ENCODE peak calls at places on chromosomes 12 and 14, in eight cellular contexts. One of them, this sample, is unnamed.

GRCh38 chr12:9702239-9702638 is 30.7 kb downstream of the CLECL1 start:
- DNase-seq in NT2/D1: no peak
- DNase-seq in T-helper 1 cell: peak
- DNase-seq in HFFc6: no peak
- DNase-seq in GM10248: no peak
- DNase-seq in ELF-1: no peak
- DNase-seq in suprapubic skin: no peak
- DNase-seq in pancreas: no peak
- DNase-seq in this sample: no peak

GRCh38 chr12:123983822-123984485 is 10.9 kb downstream of the ZNF664 start:
- DNase-seq in NT2/D1: peak
- DNase-seq in T-helper 1 cell: peak
- DNase-seq in HFFc6: peak
- DNase-seq in GM10248: peak
- DNase-seq in ELF-1: peak
- DNase-seq in suprapubic skin: no peak
- DNase-seq in pancreas: no peak
- DNase-seq in this sample: peak

GRCh38 chr14:37587881-37588666 is 7.0 kb downstream of the FOXA1 start:
- DNase-seq in NT2/D1: no peak
- DNase-seq in T-helper 1 cell: no peak
- DNase-seq in HFFc6: no peak
- DNase-seq in GM10248: no peak
- DNase-seq in ELF-1: peak
- DNase-seq in suprapubic skin: no peak
- DNase-seq in pancreas: peak
- DNase-seq in this sample: peak

GRCh38 chr12:100199347-100200136 is 1.1 kb upstream of the ACTR6 start:
- DNase-seq in NT2/D1: peak
- DNase-seq in T-helper 1 cell: peak
- DNase-seq in HFFc6: peak
- DNase-seq in GM10248: peak
- DNase-seq in ELF-1: peak
- DNase-seq in suprapubic skin: peak
- DNase-seq in pancreas: peak
- DNase-seq in this sample: peak

GRCh38 chr12:121209629-121210572 is at the start of gene P2RX4:
- DNase-seq in NT2/D1: peak
- DNase-seq in T-helper 1 cell: peak
- DNase-seq in HFFc6: peak
- DNase-seq in GM10248: peak
- DNase-seq in ELF-1: peak
- DNase-seq in suprapubic skin: peak
- DNase-seq in pancreas: peak
- DNase-seq in this sample: peak

GRCh38 chr12:125944446-125944845 is 879.2 kb downstream of the AACS start:
- DNase-seq in NT2/D1: no peak
- DNase-seq in T-helper 1 cell: no peak
- DNase-seq in HFFc6: no peak
- DNase-seq in GM10248: no peak
- DNase-seq in ELF-1: no peak
- DNase-seq in suprapubic skin: no peak
- DNase-seq in pancreas: no peak
- DNase-seq in this sample: no peak

GRCh38 chr12:88258396-88258795 is 116.3 kb downstream of the TMTC3 start:
- DNase-seq in NT2/D1: no peak
- DNase-seq in T-helper 1 cell: no peak
- DNase-seq in HFFc6: peak
- DNase-seq in GM10248: no peak
- DNase-seq in ELF-1: no peak
- DNase-seq in suprapubic skin: no peak
- DNase-seq in pancreas: no peak
- DNase-seq in this sample: no peak

GRCh38 chr14:72723741-72724530 is 170.0 kb downstream of the DPF3 start:
- DNase-seq in NT2/D1: no peak
- DNase-seq in T-helper 1 cell: no peak
- DNase-seq in HFFc6: no peak
- DNase-seq in GM10248: no peak
- DNase-seq in ELF-1: no peak
- DNase-seq in suprapubic skin: no peak
- DNase-seq in pancreas: no peak
- DNase-seq in this sample: no peak

GRCh38 chr12:12979731-12980259 is 20.3 kb downstream of the HEBP1 start:
- DNase-seq in NT2/D1: peak
- DNase-seq in T-helper 1 cell: no peak
- DNase-seq in HFFc6: peak
- DNase-seq in GM10248: no peak
- DNase-seq in ELF-1: peak
- DNase-seq in suprapubic skin: no peak
- DNase-seq in pancreas: no peak
- DNase-seq in this sample: no peak

GRCh38 chr12:110906516-110906915 is 13.9 kb downstream of the MYL2 start:
- DNase-seq in NT2/D1: no peak
- DNase-seq in T-helper 1 cell: no peak
- DNase-seq in HFFc6: no peak
- DNase-seq in GM10248: no peak
- DNase-seq in ELF-1: no peak
- DNase-seq in suprapubic skin: no peak
- DNase-seq in pancreas: no peak
- DNase-seq in this sample: no peak

GRCh38 chr12:53381739-53382630 is 2.0 kb downstream of the SP1 start:
- DNase-seq in NT2/D1: peak
- DNase-seq in T-helper 1 cell: peak
- DNase-seq in HFFc6: peak
- DNase-seq in GM10248: peak
- DNase-seq in ELF-1: peak
- DNase-seq in suprapubic skin: peak
- DNase-seq in pancreas: no peak
- DNase-seq in this sample: peak

GRCh38 chr12:32516230-32516629 is 116.9 kb downstream of the FGD4 start:
- DNase-seq in NT2/D1: no peak
- DNase-seq in T-helper 1 cell: no peak
- DNase-seq in HFFc6: no peak
- DNase-seq in GM10248: no peak
- DNase-seq in ELF-1: no peak
- DNase-seq in suprapubic skin: no peak
- DNase-seq in pancreas: no peak
- DNase-seq in this sample: no peak

GRCh38 chr14:104145826-104146642 is 7.6 kb downstream of the KIF26A start:
- DNase-seq in NT2/D1: no peak
- DNase-seq in T-helper 1 cell: no peak
- DNase-seq in HFFc6: no peak
- DNase-seq in GM10248: no peak
- DNase-seq in ELF-1: no peak
- DNase-seq in suprapubic skin: peak
- DNase-seq in pancreas: peak
- DNase-seq in this sample: peak

GRCh38 chr12:4256043-4256826 is 17.3 kb upstream of the CCND2 start:
- DNase-seq in NT2/D1: no peak
- DNase-seq in T-helper 1 cell: no peak
- DNase-seq in HFFc6: no peak
- DNase-seq in GM10248: no peak
- DNase-seq in ELF-1: no peak
- DNase-seq in suprapubic skin: no peak
- DNase-seq in pancreas: no peak
- DNase-seq in this sample: no peak

GRCh38 chr14:22598896-22599244 is 770 bp downstream of the ABHD4 start:
- DNase-seq in NT2/D1: no peak
- DNase-seq in T-helper 1 cell: peak
- DNase-seq in HFFc6: peak
- DNase-seq in GM10248: peak
- DNase-seq in ELF-1: peak
- DNase-seq in suprapubic skin: no peak
- DNase-seq in pancreas: no peak
- DNase-seq in this sample: peak

GRCh38 chr14:60339571-60339970 is 90.5 kb downstream of the PPM1A start:
- DNase-seq in NT2/D1: no peak
- DNase-seq in T-helper 1 cell: no peak
- DNase-seq in HFFc6: no peak
- DNase-seq in GM10248: no peak
- DNase-seq in ELF-1: no peak
- DNase-seq in suprapubic skin: no peak
- DNase-seq in pancreas: no peak
- DNase-seq in this sample: no peak

GRCh38 chr12:132710422-132711168 is at the start of gene PGAM5:
- DNase-seq in NT2/D1: peak
- DNase-seq in T-helper 1 cell: peak
- DNase-seq in HFFc6: peak
- DNase-seq in GM10248: peak
- DNase-seq in ELF-1: peak
- DNase-seq in suprapubic skin: peak
- DNase-seq in pancreas: peak
- DNase-seq in this sample: peak